ENCODE peak calls at places on chromosomes 2 and 18, in four cellular contexts. G, O, F and P are unnamed samples.

GRCh38 chr2:67216103-67216502 is 181.0 kb upstream of the ETAA1 start:
- DNase-seq in G (no peak), O (no peak), F (no peak), P (peak; percentile 62)

GRCh38 chr2:45329045-45329677 is 281.9 kb downstream of the SRBD1 start:
- DNase-seq in G (no peak), O (no peak), F (peak; percentile 26), P (peak; percentile 54)

GRCh38 chr18:65990944-65991708 is 240.3 kb downstream of the CDH7 start:
- DNase-seq in G (no peak), O (no peak), F (no peak), P (no peak)

GRCh38 chr2:96637385-96638143 is 548 bp downstream of the KANSL3 start:
- DNase-seq in G (peak; percentile 79), O (peak; percentile 86), F (peak; percentile 87), P (peak; percentile 92)

GRCh38 chr2:127407091-127407490 is 11.1 kb upstream of the PROC start:
- DNase-seq in G (no peak), O (no peak), F (no peak), P (no peak)

GRCh38 chr2:44342854-44343253 is 18.4 kb downstream of the PREPL start:
- DNase-seq in G (peak; percentile 20), O (peak; percentile 36), F (no peak), P (no peak)

GRCh38 chr2:52077159-52077558 is 1045.2 kb upstream of the NRXN1 start:
- DNase-seq in G (no peak), O (no peak), F (no peak), P (no peak)

GRCh38 chr18:36366994-36367839 is 69.7 kb downstream of the FHOD3 start:
- DNase-seq in G (no peak), O (no peak), F (no peak), P (no peak)

GRCh38 chr2:179049546-179050311 is at the start of gene CCDC141:
- DNase-seq in G (no peak), O (no peak), F (no peak), P (peak; percentile 20)

GRCh38 chr2:16665746-16666452 is at the start of gene CYRIA:
- DNase-seq in G (no peak), O (peak; percentile 57), F (no peak), P (no peak)

GRCh38 chr2:229152784-229153183 is 118.3 kb downstream of the PID1 start:
- DNase-seq in G (no peak), O (no peak), F (no peak), P (no peak)

GRCh38 chr2:74712223-74713053 is 58.4 kb downstream of the SEMA4F start:
- DNase-seq in G (no peak), O (no peak), F (no peak), P (no peak)

GRCh38 chr2:69017080-69017479 is 4.1 kb downstream of the ANTXR1 start:
- DNase-seq in G (no peak), O (no peak), F (peak; percentile 71), P (peak; percentile 57)

GRCh38 chr18:7196421-7196820 is 34.5 kb upstream of the LRRC30 start:
- DNase-seq in G (no peak), O (peak; percentile 64), F (no peak), P (no peak)

GRCh38 chr2:67600946-67601345 is 203.8 kb downstream of the ETAA1 start:
- DNase-seq in G (peak; percentile 32), O (no peak), F (peak; percentile 95), P (peak; percentile 66)

GRCh38 chr2:130135692-130136541 is 6.9 kb upstream of the POTEF start:
- DNase-seq in G (no peak), O (no peak), F (no peak), P (no peak)

GRCh38 chr18:11665587-11665986 is 23.5 kb upstream of the GNAL start:
- DNase-seq in G (no peak), O (no peak), F (no peak), P (no peak)

GRCh38 chr2:229488232-229488631 is 217.1 kb upstream of the PID1 start:
- DNase-seq in G (no peak), O (no peak), F (no peak), P (no peak)

GRCh38 chr2:213187386-213187785 is 36.0 kb upstream of the IKZF2 start:
- DNase-seq in G (no peak), O (no peak), F (no peak), P (peak; percentile 23)

GRCh38 chr18:8794133-8794986 is 89.0 kb downstream of the MTCL1 start:
- DNase-seq in G (peak; percentile 66), O (no peak), F (peak; percentile 97), P (peak; percentile 71)

GRCh38 chr2:29638641-29639040 is 282.7 kb downstream of the ALK start:
- DNase-seq in G (no peak), O (no peak), F (no peak), P (no peak)

GRCh38 chr18:22841840-22842239 is 91.3 kb upstream of the RBBP8 start:
- DNase-seq in G (no peak), O (no peak), F (no peak), P (no peak)

GRCh38 chr2:110215566-110216158 is 3.3 kb upstream of the MTLN start:
- DNase-seq in G (no peak), O (no peak), F (no peak), P (no peak)

GRCh38 chr2:32652555-32653209 is 24.8 kb downstream of the TTC27 start:
- DNase-seq in G (no peak), O (no peak), F (peak; percentile 20), P (peak; percentile 41)

GRCh38 chr2:71684226-71685072 is 231.1 kb downstream of the DYSF start:
- DNase-seq in G (no peak), O (no peak), F (no peak), P (no peak)

GRCh38 chr2:158990397-158991209 is 22.2 kb downstream of the TANC1 start:
- DNase-seq in G (no peak), O (no peak), F (peak; percentile 100), P (peak; percentile 73)

GRCh38 chr2:19674051-19675002 is 227.5 kb downstream of the TTC32 start:
- DNase-seq in G (no peak), O (no peak), F (no peak), P (no peak)

GRCh38 chr2:238968616-238969394 is 120.9 kb downstream of the TWIST2 start:
- DNase-seq in G (no peak), O (no peak), F (no peak), P (no peak)

GRCh38 chr2:144470819-144471218 is 49.1 kb downstream of the ZEB2 start:
- DNase-seq in G (peak; percentile 50), O (no peak), F (peak; percentile 33), P (peak; percentile 47)
- H3K27ac ChIP-seq in G (no peak overlapping the region), O (no peak overlapping the region), F (no peak overlapping the region), P (no peak overlapping the region)

DNA sequence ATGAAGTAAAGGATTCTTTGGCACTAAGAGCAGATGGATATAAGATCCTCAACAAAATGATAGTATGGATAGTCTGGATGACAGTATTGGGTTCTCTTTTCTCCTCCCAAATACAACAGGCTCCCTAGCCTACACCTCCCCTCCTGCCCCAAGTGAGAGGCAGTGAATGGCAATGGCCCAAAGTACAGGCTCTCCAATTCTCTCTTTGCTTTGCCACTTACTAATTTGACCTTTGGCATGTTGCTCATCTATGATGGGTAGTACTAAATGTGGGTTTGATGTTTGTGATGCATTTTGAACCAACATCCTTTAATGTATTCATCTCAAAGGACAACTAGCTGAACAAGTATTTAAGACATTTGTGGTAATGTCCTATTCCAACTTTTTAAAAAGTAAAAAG is 65.9 kb downstream of the EIF5B start:
- DNase-seq in G (no peak), O (no peak), F (no peak), P (no peak)
- TF ChIP-seq EZH2 in G (no peak), O (no peak), F (no peak), P (no peak)

DNA sequence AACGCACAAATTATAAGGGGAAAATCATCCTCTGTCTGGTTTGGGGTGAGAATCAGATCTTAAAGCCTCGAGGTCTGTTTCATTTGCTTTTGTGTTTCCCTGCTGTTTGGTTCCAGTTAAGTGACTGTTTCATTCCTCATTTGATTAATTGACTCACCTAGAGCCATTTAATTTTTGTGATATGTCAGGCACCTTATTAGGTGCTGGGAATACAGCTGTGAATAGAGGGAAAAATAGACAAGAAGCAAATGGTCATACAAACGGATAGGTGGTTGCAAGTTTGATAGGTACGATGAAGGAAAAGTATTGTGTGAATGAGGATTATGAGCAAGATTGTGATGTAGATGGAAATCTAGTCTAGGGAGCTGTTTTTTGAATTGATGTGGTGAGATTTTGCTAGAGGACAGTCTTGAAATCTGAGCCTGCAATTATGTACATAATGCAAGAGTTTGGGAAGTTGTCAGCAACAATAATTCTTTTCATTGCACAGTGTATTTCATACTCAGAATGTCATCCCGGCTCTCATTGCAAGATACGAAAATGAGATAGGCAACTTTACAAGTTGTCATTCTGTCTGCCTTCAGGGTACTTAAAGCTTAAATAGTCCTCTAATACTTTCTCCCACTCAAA is 2.2 kb downstream of the ACSL3 start:
- DNase-seq in G (no peak), O (no peak), F (no peak), P (peak; percentile 12)
- H3K27ac ChIP-seq in G (no peak overlapping the region), O (peak overlapping the region; percentile 35), F (no peak overlapping the region), P (peak overlapping the region; percentile 90)

GRCh38 chr2:242047963-242048362 is 178.4 kb downstream of the RTP5 start:
- DNase-seq in G (no peak), O (no peak), F (no peak), P (no peak)
- TF ChIP-seq EZH2 in G (no peak), O (no peak), F (no peak), P (peak; percentile 44)

DNA sequence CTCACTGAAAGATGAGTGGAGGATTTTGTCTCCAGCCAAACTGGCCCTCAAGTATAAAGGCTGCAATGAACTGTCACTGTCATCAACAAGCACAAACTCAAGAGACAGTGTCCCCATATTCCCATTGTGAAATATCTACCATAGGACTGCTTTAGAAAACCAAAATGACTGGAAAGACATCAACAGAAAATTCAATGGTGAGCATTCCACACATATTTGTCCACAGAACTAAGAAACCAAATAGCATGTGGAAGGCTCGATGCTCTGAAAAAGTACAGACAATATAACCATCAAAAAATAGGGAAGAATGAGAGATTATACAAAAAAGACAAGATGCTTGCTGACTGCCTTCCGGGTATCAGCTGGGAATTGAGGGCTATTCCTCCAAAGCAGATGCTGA is 37.6 kb downstream of the TGFBRAP1 start:
- DNase-seq in G (no peak), O (no peak), F (peak; percentile 10), P (peak; percentile 38)
- H3K27ac ChIP-seq in G (no peak overlapping the region), O (no peak overlapping the region), F (no peak overlapping the region), P (no peak overlapping the region)